ENCODE peak calls at places on chromosomes 4 and X, in six cellular contexts. L is lower leg skin, K is cardiac fibroblast, A is right lobe of liver, U is mammary epithelial cell, O is H9. Q is an unnamed sample.

GRCh38 chrX:57596109-57596870 is 4.5 kb downstream of the ZXDB start:
- DNase-seq in O (no peak), L (no peak), U (no peak), A (no peak), K (no peak), Q (no peak)

GRCh38 chr4:119025440-119025839 is 110.2 kb upstream of the MYOZ2 start:
- DNase-seq in O (no peak), K (peak; percentile 61), L (no peak), A (no peak), U (peak; percentile 74), Q (no peak)

GRCh38 chr4:147014946-147015345 is 69.3 kb upstream of the TTC29 start:
- DNase-seq in L (no peak), U (no peak), A (no peak), K (no peak), O (no peak), Q (no peak)

GRCh38 chrX:83008415-83008814 is 499.7 kb upstream of the POU3F4 start:
- DNase-seq in O (no peak), A (no peak), K (no peak), L (no peak), U (no peak), Q (no peak)

GRCh38 chrX:154542723-154543424 is 3.8 kb downstream of the G6PD start:
- DNase-seq in L (no peak), U (no peak), A (no peak), K (no peak), O (no peak), Q (no peak)

GRCh38 chr4:185238261-185238681 is 28.9 kb downstream of the SNX25 start:
- DNase-seq in U (no peak), A (no peak), O (no peak), K (peak; percentile 42), L (no peak), Q (no peak)

GRCh38 chrX:24879679-24880078 is 136.1 kb downstream of the ARX start:
- DNase-seq in U (no peak), A (no peak), L (no peak), K (no peak), O (no peak), Q (no peak)

GRCh38 chr4:53695540-53696463 is 104.5 kb upstream of the LNX1 start:
- DNase-seq in A (no peak), O (no peak), L (no peak), U (no peak), K (no peak), Q (no peak)

GRCh38 chr4:59818656-59819055 is 1381.5 kb upstream of the ADGRL3 start:
- DNase-seq in A (peak; percentile 23), L (no peak), U (no peak), O (no peak), K (no peak), Q (no peak)

DNA sequence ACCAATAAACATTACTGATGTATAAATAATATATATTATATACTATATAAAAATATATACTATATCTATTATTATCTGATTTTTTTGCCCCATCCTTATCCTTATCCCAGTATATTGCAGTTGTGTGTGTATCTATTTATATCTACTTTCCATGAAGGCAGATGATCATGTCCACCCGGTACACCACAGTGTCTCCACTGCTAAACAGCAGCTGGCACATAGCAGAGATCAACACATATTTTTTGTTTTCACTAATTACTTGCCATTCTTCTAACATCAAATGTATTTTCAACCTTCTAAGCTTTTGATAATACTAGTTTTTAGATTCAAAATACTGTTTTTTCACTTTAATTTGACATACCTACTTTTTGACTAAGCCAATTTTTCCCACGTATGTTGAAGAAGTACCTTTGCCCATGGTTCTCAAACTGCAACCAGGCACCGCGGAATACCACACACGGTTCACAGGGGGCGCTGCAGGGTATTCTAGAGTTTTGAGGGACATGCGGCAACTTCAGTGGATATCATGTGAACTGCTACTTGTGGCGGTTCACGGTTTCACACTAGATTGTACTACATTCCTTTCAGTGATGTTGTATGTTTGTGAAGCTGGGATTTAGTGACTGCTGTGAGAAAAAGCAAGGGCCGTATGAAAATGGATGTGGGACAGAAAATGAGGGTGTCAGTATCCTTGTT is 182.5 kb upstream of the NPY2R start:
- DNase-seq in O (peak; percentile 79), A (peak; percentile 40), K (peak; percentile 77), L (no peak), U (peak; percentile 36), Q (no peak)
- TF ChIP-seq CTCF in O (peak; percentile 93), A (peak; percentile 45), K (peak; percentile 72), L (no peak), U (peak; percentile 64), Q (no peak)

GRCh38 chr4:71113294-71113693 is 119.8 kb downstream of the DCK start:
- DNase-seq in U (no peak), A (no peak), K (no peak), L (no peak), O (no peak), Q (no peak)
- TF ChIP-seq CTCF in U (peak; percentile 42), A (peak; percentile 21), K (peak; percentile 12), L (no peak), O (peak; percentile 62), Q (no peak)

GRCh38 chr4:5711479-5712184 is 631 bp downstream of the EVC start:
- DNase-seq in A (no peak), K (peak; percentile 52), O (peak; percentile 57), U (peak; percentile 34), L (peak; percentile 88), Q (no peak)

GRCh38 chr4:5708171-5708828 is at the start of gene EVC2:
- DNase-seq in U (peak; percentile 50), K (peak; percentile 80), A (peak; percentile 54), L (peak; percentile 96), O (peak; percentile 65), Q (no peak)

GRCh38 chr4:5710962-5711478 is at the start of gene EVC:
- DNase-seq in A (peak; percentile 74), U (peak; percentile 58), O (peak; percentile 82), K (peak; percentile 85), L (peak; percentile 96), Q (no peak)

GRCh38 chr4:5708829-5709680 is 696 bp upstream of the EVC2 start:
- DNase-seq in O (peak; percentile 41), L (no peak), K (no peak), U (no peak), A (no peak), Q (no peak)

GRCh38 chr4:5710065-5710961 is 688 bp upstream of the EVC start:
- DNase-seq in U (peak; percentile 17), A (no peak), O (no peak), K (peak; percentile 30), L (peak; percentile 76), Q (no peak)
- TF ChIP-seq CTCF in U (peak; percentile 45), A (no peak), O (peak; percentile 60), K (peak; percentile 50), L (no peak), Q (no peak)

GRCh38 chr4:3009422-3009821 is 46.1 kb downstream of the GRK4 start:
- DNase-seq in O (peak; percentile 47), A (peak; percentile 27), K (peak; percentile 15), U (peak; percentile 65), L (no peak), Q (no peak)
- TF ChIP-seq CTCF in O (peak; percentile 59), A (peak; percentile 26), K (peak; percentile 20), U (peak; percentile 52), L (no peak), Q (no peak)